ENCODE peak calls at places on chromosomes 1 and 21, in eight cellular contexts. C is SK-N-SH, L is A549, R is H1, J is GM12878, X is K562, E is endothelial cell of umbilical vein, P is HepG2. N is an unnamed sample.

GRCh38 chr1:75786901-75787455 is 922 bp downstream of the RABGGTB start:
- DNase-seq in C (no peak), L (no peak), R (no peak), J (no peak), X (no peak), E (no peak), P (no peak), N (no peak)

GRCh38 chr1:47738560-47739182 is 258.5 kb downstream of the TRABD2B start:
- DNase-seq in C (peak; percentile 74), L (peak; percentile 12), R (peak; percentile 86), J (no peak), X (peak; percentile 78), E (peak; percentile 42), P (peak; percentile 35), N (no peak)

GRCh38 chr1:227890451-227891222 is 57.1 kb downstream of the WNT9A start:
- DNase-seq in C (peak; percentile 20), L (no peak), R (peak; percentile 42), J (no peak), X (no peak), E (no peak), P (no peak), N (no peak)

GRCh38 chr1:43592051-43592665 is 57.8 kb upstream of the KDM4A start:
- DNase-seq in C (no peak), L (no peak), R (no peak), J (no peak), X (no peak), E (no peak), P (no peak), N (no peak)

GRCh38 chr1:11796036-11796828 is 9.5 kb downstream of the MTHFR start:
- DNase-seq in C (no peak), L (no peak), R (no peak), J (no peak), X (peak; percentile 66), E (peak; percentile 58), P (no peak), N (no peak)

GRCh38 chr1:15915991-15916390 is 59.9 kb downstream of the ZBTB17 start:
- DNase-seq in C (no peak), L (no peak), R (no peak), J (no peak), X (no peak), E (no peak), P (no peak), N (no peak)

GRCh38 chr1:180057883-180058396 is 96.7 kb upstream of the QSOX1 start:
- DNase-seq in C (no peak), L (no peak), R (no peak), J (no peak), X (peak; percentile 15), E (no peak), P (no peak), N (no peak)

GRCh38 chr1:110005971-110006370 is 21.4 kb downstream of the AHCYL1 start:
- DNase-seq in C (no peak), L (no peak), R (no peak), J (no peak), X (no peak), E (no peak), P (no peak), N (no peak)

GRCh38 chr1:115630342-115630741 is 11.4 kb upstream of the VANGL1 start:
- DNase-seq in C (no peak), L (no peak), R (no peak), J (no peak), X (no peak), E (no peak), P (peak; percentile 34), N (no peak)

GRCh38 chr1:153339802-153340201 is 8.8 kb downstream of the PGLYRP4 start:
- DNase-seq in C (no peak), L (no peak), R (no peak), J (no peak), X (no peak), E (no peak), P (no peak), N (no peak)

GRCh38 chr1:176559474-176560390 is 96.8 kb downstream of the PAPPA2 start:
- DNase-seq in C (peak; percentile 77), L (peak; percentile 56), R (peak; percentile 70), J (no peak), X (peak; percentile 84), E (peak; percentile 27), P (peak; percentile 58), N (peak; percentile 44)

GRCh38 chr1:89274431-89274857 is 1.8 kb upstream of the GBP5 start:
- DNase-seq in C (no peak), L (no peak), R (no peak), J (no peak), X (no peak), E (no peak), P (no peak), N (no peak)

GRCh38 chr1:109632671-109633346 is 13.2 kb downstream of the AMPD2 start:
- DNase-seq in C (peak; percentile 92), L (no peak), R (peak; percentile 35), J (no peak), X (no peak), E (no peak), P (no peak), N (no peak)

GRCh38 chr1:233261615-233262168 is 33.8 kb downstream of the PCNX2 start:
- DNase-seq in C (no peak), L (no peak), R (no peak), J (no peak), X (no peak), E (no peak), P (no peak), N (no peak)

GRCh38 chr1:233945573-233945972 is 41.1 kb downstream of the SLC35F3 start:
- DNase-seq in C (no peak), L (peak; percentile 14), R (no peak), J (peak; percentile 8), X (no peak), E (no peak), P (no peak), N (peak; percentile 2)

GRCh38 chr21:44483288-44484237 is 28.3 kb downstream of the LRRC3 start:
- DNase-seq in C (no peak), L (no peak), R (no peak), J (no peak), X (no peak), E (no peak), P (peak; percentile 16), N (no peak)

GRCh38 chr1:202858789-202859414 is 30.0 kb downstream of the RABIF start:
- DNase-seq in C (no peak), L (no peak), R (no peak), J (no peak), X (no peak), E (no peak), P (no peak), N (no peak)

DNA sequence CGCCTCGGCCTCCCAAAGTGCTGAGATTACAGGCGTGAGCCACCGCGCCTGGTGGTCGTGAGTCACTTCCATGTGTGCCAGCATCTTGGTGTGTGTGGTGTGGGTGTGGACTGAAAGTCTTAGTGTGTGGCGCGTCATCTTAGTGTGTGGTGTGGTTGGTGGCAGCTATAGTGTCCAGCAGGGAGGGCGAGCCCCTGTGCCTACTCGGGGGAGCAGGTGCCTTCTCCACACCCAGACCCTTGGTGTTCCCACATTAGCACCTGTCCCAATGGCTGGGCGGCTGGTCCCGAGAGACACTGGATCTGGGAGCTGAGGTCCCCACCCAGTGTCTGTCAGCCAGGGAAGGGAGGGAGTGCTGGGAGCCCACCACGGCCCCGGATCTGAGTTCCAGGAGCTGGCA is 2.8 kb downstream of the SCNN1D start:
- DNase-seq in C (no peak), L (no peak), R (no peak), J (no peak), X (no peak), E (no peak), P (no peak), N (no peak)
- TF ChIP-seq MAX in C (no peak), L (no peak), R (no peak), J (no peak), X (no peak), E (no peak), P (no peak), N (no peak)

GRCh38 chr21:25424674-25425073 is 182.6 kb downstream of the MRPL39 start:
- DNase-seq in C (no peak), L (no peak), R (no peak), J (no peak), X (no peak), E (no peak), P (no peak), N (no peak)

GRCh38 chr21:25421327-25422028 is 185.8 kb downstream of the MRPL39 start:
- DNase-seq in C (no peak), L (peak; percentile 14), R (no peak), J (peak; percentile 93), X (no peak), E (peak; percentile 60), P (no peak), N (no peak)

GRCh38 chr21:25424045-25424444 is 183.2 kb downstream of the MRPL39 start:
- DNase-seq in C (no peak), L (no peak), R (no peak), J (no peak), X (no peak), E (no peak), P (no peak), N (no peak)

GRCh38 chr21:25422610-25423608 is 184.4 kb downstream of the MRPL39 start:
- DNase-seq in C (no peak), L (no peak), R (no peak), J (no peak), X (no peak), E (no peak), P (no peak), N (no peak)

GRCh38 chr21:25420831-25421230 is 186.4 kb downstream of the MRPL39 start:
- DNase-seq in C (no peak), L (no peak), R (no peak), J (no peak), X (no peak), E (no peak), P (no peak), N (no peak)
- H3K27ac ChIP-seq in C (no peak overlapping the region), L (no peak overlapping the region), R (no peak overlapping the region), J (peak overlapping the region; percentile 97), X (no peak overlapping the region), E (no peak overlapping the region), P (no peak overlapping the region), N (no peak overlapping the region)

GRCh38 chr1:220335668-220336067 is 63.4 kb upstream of the RAB3GAP2 start:
- DNase-seq in C (no peak), L (no peak), R (no peak), J (no peak), X (no peak), E (no peak), P (no peak), N (no peak)
- TF ChIP-seq MAX in C (no peak), L (no peak), R (no peak), J (no peak), X (no peak), E (no peak), P (no peak), N (no peak)

DNA sequence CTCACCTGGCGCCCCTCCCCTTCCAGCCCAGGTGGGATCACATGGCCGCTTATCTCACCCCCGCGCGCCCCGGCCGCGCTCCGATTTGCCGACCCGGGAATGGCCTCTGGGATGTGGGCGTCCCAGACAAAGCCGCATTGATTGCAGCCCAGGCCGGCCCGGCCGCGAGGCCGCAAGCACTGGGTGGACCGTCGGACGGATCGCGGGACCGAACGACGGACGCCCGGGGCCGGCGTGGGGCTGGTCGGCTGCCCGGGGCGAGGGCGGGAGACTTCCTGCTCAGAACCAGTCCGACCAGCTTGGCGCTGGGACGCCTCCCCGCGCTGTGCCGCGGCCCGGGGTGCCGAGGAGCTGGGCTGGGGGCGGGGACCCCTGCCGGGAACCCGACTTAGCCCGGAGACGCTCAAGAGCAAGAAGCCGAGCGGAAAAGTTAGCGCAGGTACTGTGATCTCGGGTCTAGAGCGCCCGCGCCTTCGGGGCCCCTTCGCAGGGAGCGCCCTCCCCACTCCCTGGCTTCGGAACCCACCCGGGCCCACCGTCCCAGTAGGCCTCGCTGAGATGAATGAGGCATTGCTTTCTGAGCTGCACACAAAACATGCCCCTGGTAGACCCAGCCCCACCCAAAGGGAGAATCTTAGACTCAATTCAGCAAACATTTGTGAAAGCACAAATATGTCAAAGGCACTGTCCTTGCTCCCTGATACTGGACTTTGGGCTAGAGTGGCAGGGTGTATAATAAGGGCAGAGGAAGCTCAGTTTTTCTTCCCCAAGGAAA is 415 bp upstream of the LAD1 start:
- DNase-seq in C (no peak), L (no peak), R (peak; percentile 85), J (no peak), X (peak; percentile 26), E (no peak), P (peak; percentile 57), N (peak; percentile 40)
- H3K27ac ChIP-seq in C (no peak overlapping the region), L (peak overlapping the region; percentile 92), R (no peak overlapping the region), J (no peak overlapping the region), X (no peak overlapping the region), E (no peak overlapping the region), P (peak overlapping the region; percentile 84), N (peak overlapping the region; percentile 83)

N was measured in HCT116.